ENCODE peak calls at places on chromosome 9, in eight cellular contexts. F, U, W, J, X, C, Q and G are unnamed samples.

GRCh38 chr9:111992523-111992922 is 95.9 kb downstream of the UGCG start:
- DNase-seq in W (no peak), U (no peak), X (no peak), F (peak; percentile 54), Q (no peak), J (no peak), C (peak; percentile 93), G (no peak)

GRCh38 chr9:112233769-112234168 is 58.7 kb upstream of the SUSD1 start:
- DNase-seq in W (no peak), C (peak; percentile 30), J (no peak), U (no peak), Q (no peak), X (no peak), F (no peak), G (no peak)

GRCh38 chr9:133490865-133491655 is 12.2 kb upstream of the SLC2A6 start:
- DNase-seq in U (no peak), W (peak; percentile 56), C (no peak), F (no peak), X (no peak), Q (no peak), J (no peak), G (no peak)

GRCh38 chr9:121770415-121771273 is 119.2 kb downstream of the DAB2IP start:
- DNase-seq in J (no peak), X (no peak), C (peak; percentile 50), W (no peak), Q (no peak), U (no peak), F (no peak), G (no peak)

GRCh38 chr9:109458453-109459211 is 39.5 kb downstream of the PTPN3 start:
- DNase-seq in F (no peak), U (no peak), Q (no peak), X (no peak), C (no peak), J (no peak), W (no peak), G (no peak)

GRCh38 chr9:37997636-37998374 is 71.2 kb downstream of the SHB start:
- DNase-seq in Q (no peak), U (peak; percentile 27), J (no peak), W (no peak), C (peak; percentile 60), X (no peak), F (no peak), G (no peak)

GRCh38 chr9:108002296-108003056 is 512.9 kb upstream of the KLF4 start:
- DNase-seq in U (no peak), W (no peak), J (no peak), Q (peak; percentile 9), F (no peak), X (no peak), C (no peak), G (no peak)

GRCh38 chr9:105171589-105171988 is 72.9 kb upstream of the SLC44A1 start:
- DNase-seq in J (no peak), U (no peak), X (no peak), F (no peak), C (peak; percentile 9), Q (no peak), W (no peak), G (no peak)

GRCh38 chr9:7336356-7337075 is 463.1 kb downstream of the DMAC1 start:
- DNase-seq in Q (no peak), X (no peak), F (no peak), C (no peak), J (no peak), U (no peak), W (peak; percentile 6), G (no peak)

GRCh38 chr9:86788456-86788855 is 158.8 kb downstream of the GAS1 start:
- DNase-seq in Q (no peak), U (no peak), X (no peak), F (no peak), C (peak; percentile 4), J (no peak), W (no peak), G (no peak)

GRCh38 chr9:109149722-109150121 is 17.3 kb downstream of the FRRS1L start:
- DNase-seq in F (no peak), X (no peak), U (no peak), W (no peak), Q (no peak), J (no peak), C (no peak), G (no peak)